ENCODE peak calls at places on chromosomes 13 and 19, in five cellular contexts. N is uterus, B is BE2C, T is nephron progenitor cell, I is RWPE1. Z is an unnamed sample.

GRCh38 chr19:13537454-13537853 is 31.2 kb upstream of the CACNA1A start:
- DNase-seq in N (no peak), B (peak), T (peak), I (no peak), Z (no peak)

GRCh38 chr13:46137627-46138026 is 32.8 kb upstream of the CPB2 start:
- DNase-seq in N (no peak), B (no peak), T (no peak), I (no peak), Z (no peak)

GRCh38 chr19:2254052-2254872 is 2.0 kb downstream of the JSRP1 start:
- DNase-seq in N (no peak), B (no peak), T (peak), I (no peak), Z (no peak)

GRCh38 chr13:97205971-97206370 is 16.2 kb upstream of the MBNL2 start:
- DNase-seq in N (no peak), B (no peak), T (no peak), I (peak), Z (no peak)

GRCh38 chr19:3494559-3494958 is 5.9 kb downstream of the DOHH start:
- DNase-seq in N (no peak), B (no peak), T (no peak), I (no peak), Z (no peak)

GRCh38 chr19:53182202-53182601 is 11.0 kb downstream of the ZNF665 start:
- DNase-seq in N (no peak), B (no peak), T (no peak), I (no peak), Z (no peak)

GRCh38 chr13:44331912-44332840 is 41.4 kb upstream of the SERP2 start:
- DNase-seq in N (peak), B (peak), T (no peak), I (no peak), Z (no peak)

GRCh38 chr13:32829269-32829668 is 187.0 kb upstream of the KL start:
- DNase-seq in N (no peak), B (no peak), T (no peak), I (no peak), Z (no peak)

GRCh38 chr13:51714663-51715168 is 89.2 kb downstream of the DHRS12 start:
- DNase-seq in N (no peak), B (no peak), T (no peak), I (peak), Z (no peak)

DNA sequence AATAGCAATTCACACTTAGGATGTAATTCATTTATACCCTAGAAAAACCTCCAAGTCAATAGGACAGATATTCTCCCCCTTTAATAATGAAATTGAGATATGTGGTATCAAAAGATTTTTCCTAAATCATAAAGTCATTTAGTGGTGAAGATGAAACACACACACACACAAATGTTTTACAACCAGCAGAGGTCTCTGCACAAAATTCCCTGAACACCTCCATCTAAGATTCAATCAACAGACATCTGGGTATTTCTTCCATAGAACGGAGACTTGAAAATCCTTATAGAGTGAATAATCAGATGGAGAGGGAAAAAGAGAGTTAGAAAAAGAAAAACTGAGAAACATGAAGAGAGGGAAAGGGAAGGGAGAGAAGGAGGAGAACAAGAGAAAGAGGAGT is 52.8 kb downstream of the MYCBP2 start:
- DNase-seq in N (no peak), B (no peak), T (no peak), I (no peak), Z (no peak)
- TF ChIP-seq CTCF in N (no peak), B (no peak), T (no peak), I (no peak), Z (no peak)

GRCh38 chr13:93577105-93577504 is 350.5 kb downstream of the GPC6 start:
- DNase-seq in N (no peak), B (no peak), T (no peak), I (no peak), Z (no peak)
- TF ChIP-seq CTCF in N (no peak), B (no peak), T (no peak), I (no peak), Z (no peak)

DNA sequence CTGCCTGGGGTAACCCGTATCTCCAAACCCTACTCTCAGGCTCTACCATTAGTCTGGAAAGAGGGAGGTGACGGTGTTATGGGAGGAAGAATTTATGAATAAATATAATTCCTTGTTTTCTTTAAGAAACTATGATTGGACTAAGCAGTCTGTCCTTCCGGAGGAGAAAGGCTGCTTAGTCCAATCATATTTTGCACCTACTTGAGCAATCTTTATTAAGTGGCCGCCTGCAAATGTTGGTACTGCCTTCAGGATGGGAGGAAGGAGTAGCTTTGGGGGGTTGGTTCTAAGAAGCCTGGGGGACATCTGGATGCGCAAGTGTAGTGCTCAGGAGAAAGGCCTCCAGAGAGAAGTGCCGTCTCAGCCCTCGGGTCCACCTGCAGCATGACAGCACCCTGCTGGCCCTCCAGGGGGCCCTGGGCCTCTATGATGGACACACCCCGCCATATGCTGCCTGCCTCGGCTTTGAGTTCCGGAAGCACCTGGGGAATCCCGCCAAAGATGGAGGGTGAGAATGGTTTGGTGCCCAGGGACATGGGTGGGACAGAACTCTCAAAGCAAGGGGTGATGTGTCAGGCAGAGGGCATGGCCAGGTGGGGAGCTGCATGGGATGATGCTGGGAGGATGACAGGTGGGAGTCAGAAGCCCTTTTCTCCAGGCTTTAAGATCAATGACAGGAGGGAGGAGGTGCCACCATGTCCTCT is 4.0 kb downstream of the ACP4 start:
- DNase-seq in N (no peak), B (peak), T (no peak), I (no peak), Z (no peak)
- TF ChIP-seq CTCF in N (no peak), B (peak), T (no peak), I (no peak), Z (no peak)

GRCh38 chr19:43725468-43725867 is 9.6 kb downstream of the IRGC start:
- DNase-seq in N (no peak), B (no peak), T (no peak), I (no peak), Z (no peak)

GRCh38 chr19:43724896-43725295 is 9.0 kb downstream of the IRGC start:
- DNase-seq in N (no peak), B (no peak), T (no peak), I (no peak), Z (no peak)

GRCh38 chr19:43721469-43722048 is 5.7 kb downstream of the IRGC start:
- DNase-seq in N (no peak), B (no peak), T (no peak), I (no peak), Z (no peak)

GRCh38 chr19:43720936-43721335 is 5.1 kb downstream of the IRGC start:
- DNase-seq in N (no peak), B (no peak), T (no peak), I (no peak), Z (no peak)

DNA sequence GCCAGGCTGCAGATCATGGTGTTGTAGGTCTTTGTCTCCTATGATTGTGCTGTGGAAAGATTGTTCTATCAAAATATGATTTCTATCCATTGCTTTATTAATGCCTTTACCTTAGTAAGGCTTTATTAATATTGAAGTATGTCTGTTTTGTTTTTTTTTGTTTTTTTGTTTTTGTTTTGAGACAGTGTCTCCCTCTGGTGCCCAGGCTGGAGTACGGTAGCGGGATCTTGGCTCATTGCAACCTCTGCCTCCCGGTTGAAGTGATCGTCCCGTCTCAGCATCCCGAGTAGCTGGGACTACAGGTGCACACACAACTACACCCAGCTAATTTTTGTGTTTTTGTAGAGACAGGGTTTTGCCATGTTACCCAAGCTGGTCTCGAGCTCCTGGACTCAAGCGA is 7.7 kb downstream of the IRGC start:
- DNase-seq in N (no peak), B (no peak), T (no peak), I (no peak), Z (no peak)
- TF ChIP-seq CTCF in N (no peak), B (peak), T (no peak), I (no peak), Z (peak)

GRCh38 chr19:10915511-10916091 is 12.8 kb downstream of the YIPF2 start:
- DNase-seq in N (no peak), B (no peak), T (no peak), I (peak), Z (peak)
- TF ChIP-seq CTCF in N (no peak), B (no peak), T (no peak), I (no peak), Z (peak)

GRCh38 chr13:75761373-75761772 is 125.2 kb downstream of the LMO7 start:
- DNase-seq in N (no peak), B (no peak), T (no peak), I (peak), Z (no peak)
- TF ChIP-seq CTCF in N (no peak), B (no peak), T (no peak), I (no peak), Z (no peak)

Z was measured in AG09319.